ENCODE peak calls at places on chromosomes 3 and 15, in nine cellular contexts. W is hepatocyte; X is pancreas; Q is GM12878; N is lower lobe of right lung; G is tibial artery; J is suprapubic skin; B is psoas muscle; H is CD8-positive, alpha-beta T cell. U is an unnamed sample.

GRCh38 chr3:38649500-38650247 is at the start of gene SCN5A:
- DNase-seq in W (peak), N (peak), B (peak), Q (no peak), H (peak), J (no peak), G (peak), X (peak), U (peak)

GRCh38 chr15:92466834-92467233 is 73.2 kb downstream of the ST8SIA2 start:
- DNase-seq in H (no peak), B (no peak), Q (no peak), N (no peak), G (no peak), W (no peak), X (no peak), J (no peak), U (no peak)

GRCh38 chr3:102230057-102230456 is 204.8 kb upstream of the ZPLD1 start:
- DNase-seq in J (no peak), H (no peak), X (no peak), B (no peak), N (no peak), G (no peak), Q (no peak), W (no peak), U (no peak)

GRCh38 chr3:142228964-142229363 is 3.6 kb upstream of the GK5 start:
- DNase-seq in B (no peak), X (no peak), G (no peak), J (no peak), N (no peak), W (no peak), Q (no peak), H (no peak), U (no peak)

GRCh38 chr3:188282871-188283270 is 128.9 kb downstream of the LPP start:
- DNase-seq in X (no peak), Q (no peak), B (no peak), H (no peak), N (no peak), G (no peak), J (no peak), W (peak), U (no peak)

GRCh38 chr3:140135461-140135860 is 200.5 kb downstream of the CLSTN2 start:
- DNase-seq in B (no peak), W (no peak), Q (no peak), N (no peak), J (no peak), X (no peak), G (no peak), H (no peak), U (no peak)

GRCh38 chr3:73727854-73728253 is 103.1 kb upstream of the PDZRN3 start:
- DNase-seq in N (no peak), B (no peak), X (no peak), J (no peak), Q (no peak), G (no peak), H (no peak), W (no peak), U (no peak)

GRCh38 chr15:83063555-83063954 is 3.5 kb downstream of the BTBD1 start:
- DNase-seq in Q (no peak), X (no peak), H (no peak), J (no peak), W (no peak), N (no peak), B (no peak), G (no peak), U (no peak)

GRCh38 chr3:100042577-100042981 is 71.7 kb downstream of the FILIP1L start:
- DNase-seq in W (no peak), B (no peak), G (no peak), Q (no peak), J (no peak), H (no peak), N (no peak), X (no peak), U (peak)

GRCh38 chr3:105836533-105836932 is 32.3 kb downstream of the CBLB start:
- DNase-seq in X (no peak), G (no peak), H (peak), Q (peak), W (no peak), N (no peak), B (no peak), J (no peak), U (peak)

GRCh38 chr3:190617185-190617584 is 103.3 kb downstream of the IL1RAP start:
- DNase-seq in N (peak), Q (peak), W (no peak), G (no peak), X (no peak), H (no peak), B (peak), J (no peak), U (no peak)

GRCh38 chr3:131917006-131917405 is 117.8 kb downstream of the CPNE4 start:
- DNase-seq in G (no peak), W (no peak), H (no peak), Q (no peak), J (no peak), N (no peak), X (no peak), B (no peak), U (peak)

GRCh38 chr3:95302044-95302443 is 1239.2 kb downstream of the NSUN3 start:
- DNase-seq in B (no peak), Q (no peak), G (no peak), N (no peak), W (peak), H (no peak), X (no peak), J (no peak), U (peak)

GRCh38 chr3:25155696-25156471 is 272.2 kb upstream of the RARB start:
- DNase-seq in X (no peak), G (no peak), N (no peak), Q (no peak), W (no peak), J (no peak), H (no peak), B (no peak), U (no peak)

GRCh38 chr15:41957021-41957897 is 15.1 kb downstream of the EHD4 start:
- DNase-seq in H (no peak), G (no peak), W (peak), B (no peak), N (no peak), Q (peak), J (no peak), X (no peak), U (no peak)

GRCh38 chr3:37974121-37974927 is 16.3 kb upstream of the VILL start:
- DNase-seq in G (peak), W (peak), J (no peak), H (peak), Q (no peak), X (peak), B (peak), N (peak), U (peak)

GRCh38 chr3:181880339-181880738 is 168.6 kb downstream of the SOX2 start:
- DNase-seq in N (no peak), J (no peak), G (no peak), W (no peak), X (no peak), H (no peak), Q (no peak), B (no peak), U (no peak)

GRCh38 chr15:62769604-62770003 is 272.9 kb upstream of the TPM1 start:
- DNase-seq in G (no peak), N (no peak), J (no peak), H (no peak), X (no peak), B (no peak), W (no peak), Q (no peak), U (peak)

GRCh38 chr15:27492021-27492621 is 521.1 kb downstream of the GABRG3 start:
- DNase-seq in H (no peak), N (no peak), G (no peak), W (no peak), B (no peak), X (no peak), J (no peak), Q (no peak), U (peak)

GRCh38 chr15:68055224-68055705 is 1.1 kb downstream of the PIAS1 start:
- DNase-seq in H (peak), J (no peak), N (no peak), X (peak), G (no peak), Q (peak), B (no peak), W (peak), U (peak)

GRCh38 chr3:10370429-10370828 is 49.5 kb upstream of the SEC13 start:
- DNase-seq in X (no peak), Q (no peak), H (no peak), B (no peak), N (no peak), J (no peak), W (no peak), G (no peak), U (peak)

GRCh38 chr3:172061724-172062184 is 22.4 kb downstream of the FNDC3B start:
- DNase-seq in N (no peak), G (no peak), J (no peak), B (no peak), X (no peak), W (peak), Q (peak), H (no peak), U (peak)

GRCh38 chr3:129560931-129561594 is 18.1 kb downstream of the H1-8 start:
- DNase-seq in X (no peak), N (peak), B (peak), W (peak), G (peak), Q (no peak), J (peak), H (no peak), U (peak)

GRCh38 chr3:140008693-140008980 is 73.7 kb downstream of the CLSTN2 start:
- DNase-seq in J (no peak), W (no peak), N (no peak), X (no peak), Q (no peak), B (no peak), H (no peak), G (no peak), U (no peak)

GRCh38 chr15:42955518-42955917 is 34.9 kb upstream of the TTBK2 start:
- DNase-seq in Q (no peak), G (no peak), N (no peak), H (no peak), X (no peak), W (no peak), J (no peak), B (no peak), U (peak)

GRCh38 chr3:143314291-143315093 is 194.9 kb downstream of the CHST2 start:
- DNase-seq in J (no peak), G (no peak), B (no peak), W (no peak), N (no peak), Q (no peak), H (no peak), X (no peak), U (no peak)

GRCh38 chr3:128123538-128124368 is at the start of gene RUVBL1:
- DNase-seq in J (peak), N (peak), W (peak), H (peak), G (peak), X (peak), B (peak), Q (peak), U (peak)

DNA sequence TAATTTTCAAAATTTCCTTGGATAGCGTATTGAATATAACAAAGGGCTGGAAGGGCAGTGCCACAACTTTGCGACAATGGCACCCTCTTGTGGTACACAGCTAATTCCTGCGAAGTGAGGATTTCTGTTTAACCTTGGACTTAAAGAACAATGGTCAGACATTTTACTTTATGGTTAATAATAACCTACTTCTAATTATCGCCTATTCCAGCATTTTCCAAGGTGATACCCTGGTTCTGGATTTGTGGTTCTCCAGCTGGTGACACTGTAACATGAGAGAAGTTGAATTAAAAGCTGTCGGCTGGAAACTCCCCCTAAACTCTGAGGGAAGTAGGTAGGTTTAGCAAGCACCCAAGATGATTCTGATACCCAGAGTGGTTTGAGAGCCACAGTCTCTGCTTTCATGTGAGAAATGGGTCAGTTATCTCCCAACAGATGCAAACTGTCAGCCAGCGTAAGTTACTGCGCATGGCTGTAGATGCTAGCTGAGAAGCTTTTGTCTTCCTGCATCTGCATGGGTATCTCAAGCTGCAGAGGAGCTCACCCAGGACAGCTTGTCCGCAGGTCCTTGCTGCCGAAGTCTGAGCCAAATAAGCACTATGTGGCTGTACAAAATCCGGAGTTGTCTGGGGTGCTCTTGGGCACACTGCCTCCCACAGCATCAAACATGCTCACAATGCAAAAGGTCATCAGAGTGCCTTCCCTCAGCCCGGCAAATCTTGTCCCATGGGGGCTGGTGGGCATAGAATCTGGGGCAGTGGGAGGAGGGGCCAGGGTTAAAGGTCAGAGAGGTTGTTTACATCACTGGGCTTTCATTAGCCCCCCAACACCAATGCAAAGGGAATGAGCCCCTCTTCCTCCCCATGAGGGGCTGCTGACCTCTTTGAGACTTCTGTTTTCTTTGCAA is 6.6 kb upstream of the CHSY1 start:
- DNase-seq in G (no peak), X (peak), Q (peak), N (no peak), J (no peak), B (peak), W (peak), H (peak), U (peak)
- TF ChIP-seq CTCF in G (peak), X (peak), Q (peak), N (peak), J (peak), B (peak), W (peak), H (peak), U (peak)

GRCh38 chr3:150783334-150783733 is 20.4 kb upstream of the SIAH2 start:
- DNase-seq in N (no peak), G (no peak), Q (no peak), B (no peak), X (no peak), H (no peak), W (no peak), J (no peak), U (no peak)
- H3K27ac ChIP-seq in N (no peak), G (no peak), Q (no peak), B (no peak), X (no peak), H (no peak), W (no peak), J (no peak), U (no peak)

DNA sequence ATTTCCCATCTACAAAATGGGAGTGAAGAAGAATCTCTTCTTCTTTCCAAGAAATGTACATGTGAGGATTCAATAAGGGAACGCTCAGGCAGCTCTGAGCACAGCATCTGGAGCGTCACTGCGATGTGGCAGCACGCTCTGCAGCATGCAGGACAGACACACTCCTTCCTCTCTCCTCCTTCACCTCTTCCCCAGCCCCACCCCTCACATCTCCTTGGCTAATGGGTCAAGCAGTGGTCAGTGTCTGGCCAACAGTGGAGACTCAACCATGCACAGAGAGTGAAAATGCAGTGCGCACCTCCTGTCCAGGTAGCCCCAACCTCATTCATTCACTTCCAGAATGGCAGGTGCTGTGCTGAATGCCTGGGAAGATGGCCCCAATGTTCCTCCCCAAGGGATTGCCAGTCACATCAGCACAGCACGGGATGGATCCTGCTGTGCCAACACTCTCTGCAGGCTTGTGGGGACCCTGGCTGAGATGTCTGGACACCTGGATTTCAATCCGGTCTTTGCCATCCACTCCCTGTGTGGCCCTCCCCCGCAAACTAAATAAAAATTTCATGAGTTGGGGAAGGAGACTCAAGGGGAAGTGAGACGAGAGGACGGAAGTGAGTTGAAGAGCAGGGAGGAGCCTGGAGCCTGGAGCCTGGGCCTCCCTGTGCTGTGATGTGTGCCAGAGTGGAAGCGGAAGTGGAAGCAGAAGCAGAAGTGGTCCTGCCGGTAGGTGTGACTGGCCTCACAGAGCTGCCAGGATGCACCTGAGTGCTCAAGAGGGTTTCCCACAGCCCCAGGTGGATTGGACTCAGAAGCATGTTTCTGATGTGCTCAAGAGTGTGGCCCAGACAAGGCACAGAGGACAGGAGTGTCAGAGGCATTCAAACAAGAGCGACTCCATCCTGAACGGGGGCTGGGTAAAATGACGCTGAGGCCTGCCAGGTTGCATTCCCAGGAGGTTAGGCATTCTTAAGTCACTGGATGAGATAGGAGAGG is 163.9 kb downstream of the SMAD6 start:
- DNase-seq in N (peak), B (no peak), G (peak), W (no peak), J (peak), H (no peak), Q (peak), X (no peak), U (no peak)
- H3K4me3 ChIP-seq in N (no peak), B (no peak), G (no peak), W (no peak), J (no peak), H (no peak), Q (no peak), X (no peak), U (no peak)

DNA sequence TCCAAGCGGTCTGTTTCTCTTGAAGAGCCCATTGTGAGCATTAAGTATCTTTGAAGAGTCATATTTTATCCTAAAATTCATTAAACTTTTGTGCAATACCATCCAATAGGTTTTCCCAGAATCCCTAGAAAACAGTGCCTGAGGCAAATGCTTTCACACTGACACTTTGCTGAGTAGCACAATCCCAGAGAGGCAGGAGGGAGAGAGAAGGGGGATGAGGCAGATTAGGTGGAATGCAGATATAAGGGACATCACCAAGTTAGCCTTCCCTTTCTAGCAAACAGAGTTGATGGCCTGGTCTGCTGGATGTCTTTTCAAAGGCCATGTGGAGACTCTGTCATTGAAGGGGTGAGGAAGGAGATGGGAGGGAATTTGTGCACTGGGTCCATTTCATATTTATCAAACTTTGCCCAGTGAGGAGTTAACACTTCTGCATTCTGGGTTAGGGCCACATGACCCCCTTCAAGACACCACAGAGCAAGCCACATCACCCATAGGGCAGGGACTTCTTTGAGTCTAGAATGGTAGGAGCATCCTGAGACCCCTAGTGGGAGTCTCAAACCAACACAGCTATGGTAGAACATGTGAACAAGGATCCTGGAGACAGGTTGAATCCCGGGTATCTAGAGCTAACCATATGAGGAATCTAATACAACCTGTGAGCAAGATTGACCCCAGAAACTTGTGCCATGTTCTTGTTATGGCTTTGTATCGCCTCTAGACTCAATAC is 32.0 kb upstream of the SEMA6D start:
- DNase-seq in X (no peak), B (no peak), H (no peak), W (no peak), G (no peak), Q (no peak), J (no peak), N (no peak), U (no peak)
- TF ChIP-seq CTCF in X (no peak), B (no peak), H (no peak), W (no peak), G (no peak), Q (no peak), J (no peak), N (no peak), U (no peak)